ENCODE peak calls at places on chromosomes 2 and 18, in nine cellular contexts. One of them, this sample, is unnamed.

GRCh38 chr2:84435331-84436081 is 23.6 kb downstream of the SUCLG1 start:
- DNase-seq in left cardiac atrium: no peak
- DNase-seq in fibroblast of mammary gland: peak
- DNase-seq in M059J: peak
- DNase-seq in fibroblast of the conjunctiva: no peak
- DNase-seq in activated effector memory CD4-positive, alpha-beta T cell treated with anti-CD3 and anti-CD28 coated beads, Interleukin-2, amount 50 U/mL, for 16 hours: no peak
- DNase-seq in GM23338: no peak
- DNase-seq in SHP77 treated with DMSO at 0.1 percent for 48 hours: no peak
- DNase-seq in left colon: no peak
- DNase-seq in this sample: peak

GRCh38 chr2:23487735-23488492 is 102.9 kb downstream of the KLHL29 start:
- DNase-seq in M059J: peak
- DNase-seq in GM23338: no peak
- DNase-seq in fibroblast of mammary gland: peak
- DNase-seq in left colon: no peak
- DNase-seq in left cardiac atrium: no peak
- DNase-seq in SHP77 treated with DMSO at 0.1 percent for 48 hours: no peak
- DNase-seq in fibroblast of the conjunctiva: no peak
- DNase-seq in activated effector memory CD4-positive, alpha-beta T cell treated with anti-CD3 and anti-CD28 coated beads, Interleukin-2, amount 50 U/mL, for 16 hours: no peak
- DNase-seq in this sample: peak

GRCh38 chr2:158131919-158132566 is 30.4 kb downstream of the UPP2 start:
- DNase-seq in fibroblast of mammary gland: no peak
- DNase-seq in left colon: peak
- DNase-seq in M059J: no peak
- DNase-seq in GM23338: no peak
- DNase-seq in fibroblast of the conjunctiva: no peak
- DNase-seq in activated effector memory CD4-positive, alpha-beta T cell treated with anti-CD3 and anti-CD28 coated beads, Interleukin-2, amount 50 U/mL, for 16 hours: no peak
- DNase-seq in SHP77 treated with DMSO at 0.1 percent for 48 hours: no peak
- DNase-seq in left cardiac atrium: no peak
- DNase-seq in this sample: no peak

GRCh38 chr2:239075918-239076727 is 228.2 kb downstream of the TWIST2 start:
- DNase-seq in left cardiac atrium: no peak
- DNase-seq in fibroblast of the conjunctiva: no peak
- DNase-seq in activated effector memory CD4-positive, alpha-beta T cell treated with anti-CD3 and anti-CD28 coated beads, Interleukin-2, amount 50 U/mL, for 16 hours: no peak
- DNase-seq in fibroblast of mammary gland: no peak
- DNase-seq in GM23338: no peak
- DNase-seq in M059J: no peak
- DNase-seq in left colon: peak
- DNase-seq in SHP77 treated with DMSO at 0.1 percent for 48 hours: no peak
- DNase-seq in this sample: no peak

GRCh38 chr2:134737671-134738070 is 18.9 kb upstream of the TMEM163 start:
- DNase-seq in M059J: no peak
- DNase-seq in SHP77 treated with DMSO at 0.1 percent for 48 hours: no peak
- DNase-seq in activated effector memory CD4-positive, alpha-beta T cell treated with anti-CD3 and anti-CD28 coated beads, Interleukin-2, amount 50 U/mL, for 16 hours: no peak
- DNase-seq in fibroblast of the conjunctiva: no peak
- DNase-seq in GM23338: no peak
- DNase-seq in left colon: no peak
- DNase-seq in left cardiac atrium: no peak
- DNase-seq in fibroblast of mammary gland: no peak
- DNase-seq in this sample: no peak

GRCh38 chr2:54114936-54115283 is 505 bp upstream of the ACYP2 start:
- DNase-seq in fibroblast of mammary gland: no peak
- DNase-seq in GM23338: no peak
- DNase-seq in left colon: no peak
- DNase-seq in SHP77 treated with DMSO at 0.1 percent for 48 hours: peak
- DNase-seq in M059J: no peak
- DNase-seq in activated effector memory CD4-positive, alpha-beta T cell treated with anti-CD3 and anti-CD28 coated beads, Interleukin-2, amount 50 U/mL, for 16 hours: no peak
- DNase-seq in left cardiac atrium: no peak
- DNase-seq in fibroblast of the conjunctiva: no peak
- DNase-seq in this sample: no peak

GRCh38 chr2:158457092-158457825 is 507 bp downstream of the PKP4 start:
- DNase-seq in fibroblast of mammary gland: peak
- DNase-seq in left colon: peak
- DNase-seq in activated effector memory CD4-positive, alpha-beta T cell treated with anti-CD3 and anti-CD28 coated beads, Interleukin-2, amount 50 U/mL, for 16 hours: peak
- DNase-seq in left cardiac atrium: peak
- DNase-seq in fibroblast of the conjunctiva: no peak
- DNase-seq in GM23338: peak
- DNase-seq in M059J: peak
- DNase-seq in SHP77 treated with DMSO at 0.1 percent for 48 hours: no peak
- DNase-seq in this sample: peak

GRCh38 chr2:208354964-208355381 is 51.6 kb upstream of the PTH2R start:
- DNase-seq in fibroblast of the conjunctiva: no peak
- DNase-seq in fibroblast of mammary gland: no peak
- DNase-seq in activated effector memory CD4-positive, alpha-beta T cell treated with anti-CD3 and anti-CD28 coated beads, Interleukin-2, amount 50 U/mL, for 16 hours: no peak
- DNase-seq in M059J: no peak
- DNase-seq in left colon: no peak
- DNase-seq in left cardiac atrium: no peak
- DNase-seq in SHP77 treated with DMSO at 0.1 percent for 48 hours: no peak
- DNase-seq in GM23338: no peak
- DNase-seq in this sample: no peak

GRCh38 chr2:217291259-217291658 is 431.4 kb upstream of the TNP1 start:
- DNase-seq in GM23338: no peak
- DNase-seq in fibroblast of mammary gland: no peak
- DNase-seq in SHP77 treated with DMSO at 0.1 percent for 48 hours: no peak
- DNase-seq in activated effector memory CD4-positive, alpha-beta T cell treated with anti-CD3 and anti-CD28 coated beads, Interleukin-2, amount 50 U/mL, for 16 hours: no peak
- DNase-seq in left colon: no peak
- DNase-seq in M059J: peak
- DNase-seq in fibroblast of the conjunctiva: no peak
- DNase-seq in left cardiac atrium: no peak
- DNase-seq in this sample: no peak

GRCh38 chr2:169808211-169808610 is 9.5 kb downstream of the SSB start:
- DNase-seq in M059J: no peak
- DNase-seq in GM23338: no peak
- DNase-seq in left colon: no peak
- DNase-seq in fibroblast of the conjunctiva: peak
- DNase-seq in SHP77 treated with DMSO at 0.1 percent for 48 hours: no peak
- DNase-seq in activated effector memory CD4-positive, alpha-beta T cell treated with anti-CD3 and anti-CD28 coated beads, Interleukin-2, amount 50 U/mL, for 16 hours: no peak
- DNase-seq in fibroblast of mammary gland: peak
- DNase-seq in left cardiac atrium: no peak
- DNase-seq in this sample: peak

GRCh38 chr2:26450031-26450635 is 27.8 kb downstream of the OTOF start:
- DNase-seq in M059J: no peak
- DNase-seq in activated effector memory CD4-positive, alpha-beta T cell treated with anti-CD3 and anti-CD28 coated beads, Interleukin-2, amount 50 U/mL, for 16 hours: no peak
- DNase-seq in left cardiac atrium: no peak
- DNase-seq in left colon: no peak
- DNase-seq in fibroblast of the conjunctiva: no peak
- DNase-seq in GM23338: no peak
- DNase-seq in fibroblast of mammary gland: no peak
- DNase-seq in SHP77 treated with DMSO at 0.1 percent for 48 hours: no peak
- DNase-seq in this sample: no peak

GRCh38 chr18:63518178-63519012 is 23.8 kb upstream of the SERPINB12 start:
- DNase-seq in left cardiac atrium: peak
- DNase-seq in SHP77 treated with DMSO at 0.1 percent for 48 hours: peak
- DNase-seq in fibroblast of the conjunctiva: peak
- DNase-seq in activated effector memory CD4-positive, alpha-beta T cell treated with anti-CD3 and anti-CD28 coated beads, Interleukin-2, amount 50 U/mL, for 16 hours: peak
- DNase-seq in M059J: peak
- DNase-seq in fibroblast of mammary gland: peak
- DNase-seq in left colon: peak
- DNase-seq in GM23338: peak
- DNase-seq in this sample: peak

GRCh38 chr2:171910494-171910893 is 11.8 kb upstream of the HAT1 start:
- DNase-seq in GM23338: no peak
- DNase-seq in fibroblast of mammary gland: no peak
- DNase-seq in SHP77 treated with DMSO at 0.1 percent for 48 hours: no peak
- DNase-seq in left colon: no peak
- DNase-seq in left cardiac atrium: no peak
- DNase-seq in fibroblast of the conjunctiva: no peak
- DNase-seq in M059J: no peak
- DNase-seq in activated effector memory CD4-positive, alpha-beta T cell treated with anti-CD3 and anti-CD28 coated beads, Interleukin-2, amount 50 U/mL, for 16 hours: no peak
- DNase-seq in this sample: no peak

GRCh38 chr2:23427976-23428375 is 43.0 kb downstream of the KLHL29 start:
- DNase-seq in M059J: no peak
- DNase-seq in fibroblast of mammary gland: no peak
- DNase-seq in fibroblast of the conjunctiva: no peak
- DNase-seq in activated effector memory CD4-positive, alpha-beta T cell treated with anti-CD3 and anti-CD28 coated beads, Interleukin-2, amount 50 U/mL, for 16 hours: no peak
- DNase-seq in SHP77 treated with DMSO at 0.1 percent for 48 hours: no peak
- DNase-seq in left colon: no peak
- DNase-seq in left cardiac atrium: no peak
- DNase-seq in GM23338: no peak
- DNase-seq in this sample: no peak

GRCh38 chr2:240903191-240904060 is 2.7 kb upstream of the CROCC2 start:
- DNase-seq in fibroblast of the conjunctiva: no peak
- DNase-seq in activated effector memory CD4-positive, alpha-beta T cell treated with anti-CD3 and anti-CD28 coated beads, Interleukin-2, amount 50 U/mL, for 16 hours: no peak
- DNase-seq in GM23338: no peak
- DNase-seq in SHP77 treated with DMSO at 0.1 percent for 48 hours: no peak
- DNase-seq in left colon: no peak
- DNase-seq in left cardiac atrium: peak
- DNase-seq in fibroblast of mammary gland: no peak
- DNase-seq in M059J: no peak
- DNase-seq in this sample: no peak